ENCODE peak calls at places on chromosome 10, in four cellular contexts. One of them, this sample, is unnamed.

GRCh38 chr10:111522141-111522540 is 445.3 kb downstream of the ADRA2A start:
- DNase-seq in H1: no peak
- DNase-seq in IMR-90: no peak
- DNase-seq in GM12878: no peak
- DNase-seq in this sample: no peak

GRCh38 chr10:88095291-88095721 is 231.9 kb downstream of the PTEN start:
- DNase-seq in H1: no peak
- DNase-seq in IMR-90: peak; percentile 89
- DNase-seq in GM12878: no peak
- DNase-seq in this sample: no peak

GRCh38 chr10:112819231-112819630 is 130.8 kb upstream of the TCF7L2 start:
- DNase-seq in H1: no peak
- DNase-seq in IMR-90: no peak
- DNase-seq in GM12878: no peak
- DNase-seq in this sample: no peak

GRCh38 chr10:80568306-80568705 is 30.6 kb downstream of the SH2D4B start:
- DNase-seq in H1: peak; percentile 36
- DNase-seq in IMR-90: no peak
- DNase-seq in GM12878: no peak
- DNase-seq in this sample: no peak

GRCh38 chr10:129756912-129757861 is 206.9 kb downstream of the EBF3 start:
- DNase-seq in H1: peak; percentile 24
- DNase-seq in IMR-90: no peak
- DNase-seq in GM12878: no peak
- DNase-seq in this sample: no peak

GRCh38 chr10:53108317-53108934 is 335.8 kb upstream of the MBL2 start:
- DNase-seq in H1: no peak
- DNase-seq in IMR-90: no peak
- DNase-seq in GM12878: no peak
- DNase-seq in this sample: no peak

GRCh38 chr10:97334370-97335175 is at the start of gene FRAT2:
- DNase-seq in H1: peak; percentile 95
- DNase-seq in IMR-90: peak; percentile 91
- DNase-seq in GM12878: peak; percentile 47
- DNase-seq in this sample: peak; percentile 90

GRCh38 chr10:46517541-46517940 is 38.9 kb downstream of the GPRIN2 start:
- DNase-seq in H1: peak; percentile 43
- DNase-seq in IMR-90: no peak
- DNase-seq in GM12878: no peak
- DNase-seq in this sample: no peak

GRCh38 chr10:126673565-126673964 is 3.1 kb upstream of the C10orf90 start:
- DNase-seq in H1: no peak
- DNase-seq in IMR-90: no peak
- DNase-seq in GM12878: no peak
- DNase-seq in this sample: no peak

GRCh38 chr10:483266-483665 is 206.2 kb downstream of the DIP2C start:
- DNase-seq in H1: peak; percentile 38
- DNase-seq in IMR-90: no peak
- DNase-seq in GM12878: no peak
- DNase-seq in this sample: no peak

GRCh38 chr10:92720306-92721165 is 30.8 kb downstream of the HHEX start:
- DNase-seq in H1: no peak
- DNase-seq in IMR-90: no peak
- DNase-seq in GM12878: no peak
- DNase-seq in this sample: no peak

GRCh38 chr10:116688241-116688711 is 54.1 kb downstream of the HSPA12A start:
- DNase-seq in H1: no peak
- DNase-seq in IMR-90: peak; percentile 80
- DNase-seq in GM12878: no peak
- DNase-seq in this sample: no peak

GRCh38 chr10:10816453-10816852 is 201.2 kb upstream of the CELF2 start:
- DNase-seq in H1: no peak
- DNase-seq in IMR-90: peak; percentile 84
- DNase-seq in GM12878: no peak
- DNase-seq in this sample: no peak

GRCh38 chr10:26519803-26520202 is 81.7 kb downstream of the APBB1IP start:
- DNase-seq in H1: no peak
- DNase-seq in IMR-90: no peak
- DNase-seq in GM12878: no peak
- DNase-seq in this sample: no peak

GRCh38 chr10:70596110-70596798 is 6.3 kb downstream of the PRF1 start:
- DNase-seq in H1: peak; percentile 27
- DNase-seq in IMR-90: no peak
- DNase-seq in GM12878: no peak
- DNase-seq in this sample: peak; percentile 85

GRCh38 chr10:116444527-116445142 is 17.0 kb downstream of the PNLIPRP3 start:
- DNase-seq in H1: no peak
- DNase-seq in IMR-90: peak; percentile 31
- DNase-seq in GM12878: peak; percentile 3
- DNase-seq in this sample: peak; percentile 44

GRCh38 chr10:127899766-127900382 is 7.0 kb upstream of the PTPRE start:
- DNase-seq in H1: no peak
- DNase-seq in IMR-90: no peak
- DNase-seq in GM12878: no peak
- DNase-seq in this sample: no peak
- TF ChIP-seq CHD1 in H1: no peak
- TF ChIP-seq CHD1 in IMR-90: no peak
- TF ChIP-seq CHD1 in GM12878: no peak
- TF ChIP-seq CHD1 in this sample: no peak

DNA sequence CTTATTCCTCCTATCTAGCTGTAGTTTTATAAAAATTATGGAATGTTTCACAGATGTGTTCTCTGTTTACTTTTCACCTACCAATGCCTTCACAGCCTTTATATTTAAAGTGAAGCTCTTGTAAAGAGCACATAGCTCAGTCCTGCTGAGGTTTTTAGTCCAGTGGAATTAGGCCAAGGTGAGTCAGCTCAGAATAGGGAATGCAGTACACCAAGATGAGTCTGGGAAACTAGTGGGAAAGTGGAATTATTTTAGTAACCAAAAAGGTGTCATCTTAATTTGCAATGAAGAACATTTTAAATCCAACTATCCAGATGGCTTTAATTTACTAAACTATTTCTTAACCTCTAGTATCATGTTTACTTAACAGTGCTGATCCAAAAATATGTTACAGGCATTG is 236.3 kb upstream of the CTBP2 start:
- DNase-seq in H1: no peak
- DNase-seq in IMR-90: peak; percentile 32
- DNase-seq in GM12878: no peak
- DNase-seq in this sample: no peak
- TF ChIP-seq CHD1 in H1: no peak
- TF ChIP-seq CHD1 in IMR-90: no peak
- TF ChIP-seq CHD1 in GM12878: no peak
- TF ChIP-seq CHD1 in this sample: no peak

GRCh38 chr10:34916368-34916767 is 101.3 kb upstream of the PARD3 start:
- DNase-seq in H1: no peak
- DNase-seq in IMR-90: peak; percentile 94
- DNase-seq in GM12878: no peak
- DNase-seq in this sample: no peak
- TF ChIP-seq CHD1 in H1: no peak
- TF ChIP-seq CHD1 in IMR-90: no peak
- TF ChIP-seq CHD1 in GM12878: no peak
- TF ChIP-seq CHD1 in this sample: no peak

GRCh38 chr10:100501423-100501822 is 18.2 kb downstream of the SEC31B start:
- DNase-seq in H1: no peak
- DNase-seq in IMR-90: peak; percentile 54
- DNase-seq in GM12878: no peak
- DNase-seq in this sample: no peak
- TF ChIP-seq CHD1 in H1: no peak
- TF ChIP-seq CHD1 in IMR-90: no peak
- TF ChIP-seq CHD1 in GM12878: no peak
- TF ChIP-seq CHD1 in this sample: no peak

GRCh38 chr10:86756511-86757109 is at the start of gene BMPR1A:
- DNase-seq in H1: no peak
- DNase-seq in IMR-90: peak; percentile 86
- DNase-seq in GM12878: no peak
- DNase-seq in this sample: peak; percentile 32
- TF ChIP-seq CHD1 in H1: no peak
- TF ChIP-seq CHD1 in IMR-90: no peak
- TF ChIP-seq CHD1 in GM12878: no peak
- TF ChIP-seq CHD1 in this sample: no peak

GRCh38 chr10:3323865-3324498 is 151.4 kb upstream of the PITRM1 start:
- DNase-seq in H1: no peak
- DNase-seq in IMR-90: no peak
- DNase-seq in GM12878: no peak
- DNase-seq in this sample: no peak
- TF ChIP-seq CHD1 in H1: no peak
- TF ChIP-seq CHD1 in IMR-90: no peak
- TF ChIP-seq CHD1 in GM12878: no peak
- TF ChIP-seq CHD1 in this sample: no peak

GRCh38 chr10:50260791-50261281 is 9.5 kb upstream of the ASAH2 start:
- DNase-seq in H1: no peak
- DNase-seq in IMR-90: peak; percentile 11
- DNase-seq in GM12878: peak; percentile 71
- DNase-seq in this sample: peak; percentile 37
- TF ChIP-seq CHD1 in H1: no peak
- TF ChIP-seq CHD1 in IMR-90: no peak
- TF ChIP-seq CHD1 in GM12878: no peak
- TF ChIP-seq CHD1 in this sample: no peak

GRCh38 chr10:114242235-114242634 is 3.2 kb downstream of the VWA2 start:
- DNase-seq in H1: peak; percentile 35
- DNase-seq in IMR-90: no peak
- DNase-seq in GM12878: no peak
- DNase-seq in this sample: no peak
- TF ChIP-seq CHD1 in H1: no peak
- TF ChIP-seq CHD1 in IMR-90: no peak
- TF ChIP-seq CHD1 in GM12878: no peak
- TF ChIP-seq CHD1 in this sample: no peak

DNA sequence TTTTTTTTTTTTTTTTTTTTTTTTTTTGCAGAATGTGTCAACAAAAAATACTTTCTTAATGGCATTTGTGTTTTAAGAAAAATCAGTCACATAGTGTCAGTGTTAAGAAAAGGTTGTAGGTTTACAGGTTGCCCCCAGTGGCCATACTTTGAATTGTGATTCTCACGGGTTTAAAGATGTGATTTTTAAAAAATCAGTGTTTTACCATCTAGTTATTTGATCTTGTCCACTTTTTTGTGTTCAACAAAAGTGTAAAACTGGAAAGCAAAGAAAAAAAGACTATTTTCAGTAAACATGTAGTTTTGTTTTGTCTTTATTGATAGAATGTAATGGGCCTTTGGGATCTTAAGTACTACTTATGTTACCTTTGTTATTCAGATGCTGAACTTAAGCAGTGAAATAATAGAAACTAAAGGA is 25.7 kb downstream of the SUV39H2 start:
- DNase-seq in H1: no peak
- DNase-seq in IMR-90: peak; percentile 35
- DNase-seq in GM12878: no peak
- DNase-seq in this sample: peak; percentile 42
- TF ChIP-seq CHD1 in H1: no peak
- TF ChIP-seq CHD1 in IMR-90: no peak
- TF ChIP-seq CHD1 in GM12878: no peak
- TF ChIP-seq CHD1 in this sample: no peak

This sample was measured in K562.